ENCODE peak calls at places on chromosome X, in four cellular contexts. O, W, J and K are unnamed samples.

GRCh38 chrX:9682456-9682855 is 83.2 kb downstream of the GPR143 start:
- DNase-seq in O (no peak), W (no peak), J (peak), K (no peak)

GRCh38 chrX:14010566-14010965 is 19.1 kb downstream of the GEMIN8 start:
- DNase-seq in O (no peak), W (no peak), J (no peak), K (no peak)

GRCh38 chrX:140091276-140091886 is 126.1 kb upstream of the CXorf66 start:
- DNase-seq in O (no peak), W (no peak), J (peak), K (no peak)

GRCh38 chrX:128975716-128976115 is 547.6 kb downstream of the SMARCA1 start:
- DNase-seq in O (no peak), W (no peak), J (peak), K (no peak)

GRCh38 chrX:15151267-15152196 is 118.4 kb downstream of the ASB9 start:
- DNase-seq in O (no peak), W (no peak), J (no peak), K (no peak)

GRCh38 chrX:29518100-29518499 is 697.3 kb upstream of the MAGEB2 start:
- DNase-seq in O (no peak), W (no peak), J (no peak), K (no peak)

GRCh38 chrX:30821116-30821515 is 67.9 kb downstream of the TAB3 start:
- DNase-seq in O (no peak), W (no peak), J (no peak), K (no peak)

GRCh38 chrX:16022580-16023170 is 100.7 kb upstream of the GRPR start:
- DNase-seq in O (no peak), W (no peak), J (no peak), K (no peak)